ENCODE peak calls at places on chromosome 15, in eight cellular contexts. F is psoas muscle, I is WERI-Rb-1, O is AG04449, D is tibial nerve, W is neural progenitor cell, Q is ovary, U is MM.1S. Z is an unnamed sample.

GRCh38 chr15:45185903-45186770 is 1.6 kb downstream of the SHF start:
- DNase-seq in F (no peak), I (no peak), O (no peak), D (no peak), W (no peak), Q (no peak), U (no peak), Z (no peak)

GRCh38 chr15:66132251-66132816 is 121.2 kb downstream of the MEGF11 start:
- DNase-seq in F (no peak), I (peak), O (no peak), D (no peak), W (no peak), Q (no peak), U (no peak), Z (no peak)

GRCh38 chr15:28989239-28989830 is 103.6 kb downstream of the APBA2 start:
- DNase-seq in F (no peak), I (peak), O (no peak), D (no peak), W (peak), Q (no peak), U (peak), Z (no peak)

GRCh38 chr15:95291878-95292472 is 1038.5 kb upstream of the NR2F2 start:
- DNase-seq in F (no peak), I (peak), O (no peak), D (no peak), W (peak), Q (no peak), U (peak), Z (no peak)

GRCh38 chr15:33454346-33454745 is 143.6 kb downstream of the RYR3 start:
- DNase-seq in F (no peak), I (no peak), O (no peak), D (no peak), W (no peak), Q (no peak), U (no peak), Z (no peak)

GRCh38 chr15:92400573-92400972 is 6.9 kb downstream of the ST8SIA2 start:
- DNase-seq in F (no peak), I (peak), O (no peak), D (no peak), W (peak), Q (no peak), U (no peak), Z (no peak)

GRCh38 chr15:80587816-80588456 is 107.2 kb upstream of the ABHD17C start:
- DNase-seq in F (no peak), I (no peak), O (no peak), D (no peak), W (no peak), Q (no peak), U (no peak), Z (no peak)

GRCh38 chr15:31042731-31043130 is 51.3 kb upstream of the MTMR10 start:
- DNase-seq in F (no peak), I (no peak), O (no peak), D (no peak), W (no peak), Q (no peak), U (no peak), Z (no peak)

GRCh38 chr15:36924076-36924475 is 176.3 kb downstream of the MEIS2 start:
- DNase-seq in F (no peak), I (no peak), O (no peak), D (no peak), W (no peak), Q (peak), U (no peak), Z (no peak)

GRCh38 chr15:38079236-38079635 is 144.8 kb downstream of the TMCO5A start:
- DNase-seq in F (no peak), I (no peak), O (no peak), D (no peak), W (no peak), Q (no peak), U (no peak), Z (no peak)

GRCh38 chr15:58247803-58248503 is 109.8 kb downstream of the AQP9 start:
- DNase-seq in F (peak), I (no peak), O (no peak), D (no peak), W (no peak), Q (no peak), U (no peak), Z (peak)

GRCh38 chr15:53312707-53313106 is 446.8 kb downstream of the WDR72 start:
- DNase-seq in F (no peak), I (no peak), O (no peak), D (no peak), W (no peak), Q (no peak), U (no peak), Z (no peak)

GRCh38 chr15:58966698-58967097 is 20.8 kb upstream of the RNF111 start:
- DNase-seq in F (no peak), I (no peak), O (no peak), D (no peak), W (no peak), Q (no peak), U (no peak), Z (no peak)

GRCh38 chr15:50187997-50188396 is 6.0 kb downstream of the SLC27A2 start:
- DNase-seq in F (no peak), I (no peak), O (no peak), D (no peak), W (peak), Q (no peak), U (no peak), Z (no peak)

GRCh38 chr15:45499426-45499825 is 23.1 kb downstream of the SLC30A4 start:
- DNase-seq in F (no peak), I (no peak), O (peak), D (no peak), W (no peak), Q (no peak), U (no peak), Z (no peak)

GRCh38 chr15:47415539-47415971 is 301.8 kb upstream of the SEMA6D start:
- DNase-seq in F (no peak), I (no peak), O (no peak), D (no peak), W (no peak), Q (no peak), U (no peak), Z (no peak)

GRCh38 chr15:80958818-80959495 is 30.7 kb downstream of the MESD start:
- DNase-seq in F (no peak), I (no peak), O (no peak), D (no peak), W (no peak), Q (no peak), U (no peak), Z (peak)

GRCh38 chr15:79376383-79376782 is 55.8 kb upstream of the MINAR1 start:
- DNase-seq in F (no peak), I (no peak), O (no peak), D (no peak), W (no peak), Q (no peak), U (no peak), Z (no peak)

GRCh38 chr15:92810418-92811138 is 89.5 kb upstream of the CHD2 start:
- DNase-seq in F (peak), I (peak), O (no peak), D (peak), W (peak), Q (peak), U (peak), Z (peak)

GRCh38 chr15:88131937-88132336 is 124.6 kb downstream of the NTRK3 start:
- DNase-seq in F (no peak), I (no peak), O (no peak), D (no peak), W (no peak), Q (no peak), U (no peak), Z (no peak)

GRCh38 chr15:82086243-82086995 is 40.6 kb upstream of the MEX3B start:
- DNase-seq in F (no peak), I (no peak), O (no peak), D (no peak), W (no peak), Q (no peak), U (no peak), Z (no peak)

DNA sequence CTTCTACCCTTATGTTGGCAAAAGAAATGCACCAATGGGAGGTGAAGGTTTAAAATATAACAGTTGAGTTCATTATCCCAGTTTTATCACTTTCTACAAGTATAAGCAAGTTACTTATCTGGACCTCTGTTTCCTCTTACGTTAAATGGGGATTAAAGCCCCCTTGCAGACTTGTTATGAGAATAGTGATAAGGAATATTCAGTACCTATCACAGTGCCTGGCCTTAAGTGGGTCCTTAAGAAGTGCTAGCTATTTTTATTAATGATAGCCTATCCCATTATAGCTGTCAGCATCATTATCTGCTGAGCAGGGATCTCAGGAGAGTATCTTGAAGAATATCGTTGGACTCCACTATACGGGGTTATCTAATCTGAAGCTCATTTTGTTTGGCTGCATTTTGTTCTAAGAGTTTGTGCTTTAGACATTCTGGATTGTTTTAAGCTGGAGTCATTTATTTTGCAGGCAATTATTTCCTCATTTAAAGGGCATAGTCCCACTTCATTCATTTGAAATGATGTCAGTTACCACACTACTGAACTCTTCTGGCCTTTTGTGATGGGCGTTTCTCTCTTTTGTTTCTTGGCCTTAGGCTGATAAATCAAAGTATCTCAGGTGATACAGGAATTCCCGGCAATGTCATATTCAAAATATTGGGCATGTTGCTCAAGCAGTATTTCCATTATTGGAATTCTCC is 28.9 kb downstream of the RAB8B start:
- DNase-seq in F (no peak), I (no peak), O (no peak), D (no peak), W (no peak), Q (no peak), U (no peak), Z (no peak)
- H3K4me3 ChIP-seq in F (no peak), I (no peak), O (no peak), D (no peak), W (no peak), Q (no peak), U (no peak), Z (no peak)

DNA sequence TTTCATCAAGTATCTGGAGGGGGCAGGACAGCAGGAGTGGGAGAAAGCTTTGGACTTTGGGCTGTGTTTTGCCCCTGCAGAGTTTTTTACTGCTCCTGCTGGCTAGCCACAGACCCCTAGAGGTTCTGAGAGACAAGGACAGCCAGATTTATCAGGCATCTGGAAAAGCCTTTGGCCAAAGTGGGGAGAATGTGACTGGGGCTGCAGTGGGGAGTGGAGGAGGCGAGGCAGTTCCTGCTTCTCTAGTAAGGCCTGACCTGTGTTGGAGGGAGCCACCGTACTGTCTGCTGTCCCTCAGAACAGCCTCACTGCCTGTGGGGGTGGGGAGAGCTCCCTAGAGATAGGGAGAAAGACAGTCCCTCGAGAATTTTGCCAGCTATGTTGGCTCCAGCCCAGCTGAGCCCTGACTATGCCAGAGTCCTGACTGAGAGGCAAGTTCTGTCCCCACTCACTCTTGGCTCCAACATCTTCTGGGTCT is 2.2 kb downstream of the ALPK3 start:
- DNase-seq in F (peak), I (no peak), O (no peak), D (no peak), W (peak), Q (peak), U (no peak), Z (peak)
- H3K4me3 ChIP-seq in F (peak), I (no peak), O (no peak), D (no peak), W (no peak), Q (no peak), U (no peak), Z (peak)

GRCh38 chr15:98717942-98718341 is 69.6 kb downstream of the IGF1R start:
- DNase-seq in F (no peak), I (no peak), O (no peak), D (no peak), W (no peak), Q (no peak), U (no peak), Z (no peak)

GRCh38 chr15:98720036-98720435 is 71.7 kb downstream of the IGF1R start:
- DNase-seq in F (no peak), I (no peak), O (no peak), D (no peak), W (no peak), Q (no peak), U (no peak), Z (no peak)

GRCh38 chr15:98720577-98720976 is 72.2 kb downstream of the IGF1R start:
- DNase-seq in F (no peak), I (no peak), O (no peak), D (no peak), W (no peak), Q (no peak), U (no peak), Z (no peak)

GRCh38 chr15:98719169-98719515 is 70.8 kb downstream of the IGF1R start:
- DNase-seq in F (no peak), I (no peak), O (no peak), D (no peak), W (no peak), Q (no peak), U (no peak), Z (no peak)

DNA sequence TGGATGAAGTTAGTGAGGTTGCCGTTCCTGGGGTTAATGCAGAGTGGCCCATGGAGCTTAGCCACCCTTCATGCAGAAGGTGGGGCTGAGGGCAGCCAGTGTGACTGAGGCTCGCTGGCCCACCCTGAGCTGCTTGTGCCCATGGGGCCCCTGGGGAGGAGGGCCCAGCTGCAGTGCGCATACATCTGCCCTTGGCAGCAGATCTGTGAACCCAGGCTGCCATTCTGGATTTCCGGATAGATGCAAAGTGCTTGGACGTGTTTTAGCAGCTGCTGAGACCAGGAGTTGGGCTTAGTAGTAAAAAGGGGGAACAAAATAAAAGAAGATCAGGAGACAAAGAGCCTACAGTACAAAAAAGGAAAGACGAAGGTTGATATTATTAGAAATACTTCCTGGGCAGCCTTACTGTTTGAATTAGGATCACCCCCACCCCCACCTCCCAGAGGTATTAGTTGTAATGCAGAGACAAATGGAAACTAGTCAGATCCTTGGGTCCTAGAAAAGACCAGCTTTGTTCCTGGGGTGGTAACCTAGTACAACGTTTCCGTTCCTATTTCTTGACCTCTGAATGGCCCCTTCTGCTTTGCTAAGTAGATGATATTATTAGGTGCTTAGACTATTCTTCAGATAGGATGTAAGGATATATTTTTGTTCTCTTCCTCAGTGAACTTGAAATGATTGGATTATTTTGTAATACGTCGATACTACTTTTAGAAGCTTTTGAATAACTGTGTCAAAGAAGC is 70.3 kb downstream of the IGF1R start:
- DNase-seq in F (no peak), I (no peak), O (no peak), D (no peak), W (no peak), Q (no peak), U (no peak), Z (no peak)
- H3K4me3 ChIP-seq in F (no peak), I (no peak), O (no peak), D (no peak), W (no peak), Q (no peak), U (no peak), Z (no peak)

DNA sequence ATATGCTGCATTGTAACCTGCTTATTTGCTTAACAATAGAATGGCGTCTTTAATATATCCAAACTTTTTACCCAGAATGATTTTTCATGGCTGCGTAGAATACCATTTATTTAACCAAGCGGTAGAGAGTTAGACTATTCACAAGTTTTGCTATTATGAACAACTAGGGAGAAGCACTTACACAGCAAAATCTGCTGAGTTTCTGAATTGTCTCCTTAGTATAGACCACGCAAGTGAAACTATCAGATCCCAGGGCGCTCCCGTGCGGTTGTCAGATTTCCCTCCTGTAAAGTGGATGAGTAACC is 12.6 kb upstream of the ADPGK start:
- DNase-seq in F (no peak), I (no peak), O (no peak), D (no peak), W (no peak), Q (no peak), U (peak), Z (no peak)
- H3K4me3 ChIP-seq in F (peak), I (no peak), O (no peak), D (no peak), W (peak), Q (peak), U (peak), Z (peak)

GRCh38 chr15:75663931-75664421 is 16.3 kb downstream of the SNX33 start:
- DNase-seq in F (no peak), I (no peak), O (no peak), D (no peak), W (no peak), Q (no peak), U (no peak), Z (no peak)

GRCh38 chr15:75661041-75661778 is 13.5 kb downstream of the SNX33 start:
- DNase-seq in F (peak), I (no peak), O (peak), D (peak), W (peak), Q (peak), U (no peak), Z (peak)

GRCh38 chr15:75662823-75663519 is 15.3 kb downstream of the SNX33 start:
- DNase-seq in F (no peak), I (no peak), O (no peak), D (no peak), W (no peak), Q (no peak), U (no peak), Z (no peak)

GRCh38 chr15:75659928-75660645 is 12.4 kb downstream of the SNX33 start:
- DNase-seq in F (peak), I (peak), O (no peak), D (no peak), W (no peak), Q (no peak), U (no peak), Z (no peak)

DNA sequence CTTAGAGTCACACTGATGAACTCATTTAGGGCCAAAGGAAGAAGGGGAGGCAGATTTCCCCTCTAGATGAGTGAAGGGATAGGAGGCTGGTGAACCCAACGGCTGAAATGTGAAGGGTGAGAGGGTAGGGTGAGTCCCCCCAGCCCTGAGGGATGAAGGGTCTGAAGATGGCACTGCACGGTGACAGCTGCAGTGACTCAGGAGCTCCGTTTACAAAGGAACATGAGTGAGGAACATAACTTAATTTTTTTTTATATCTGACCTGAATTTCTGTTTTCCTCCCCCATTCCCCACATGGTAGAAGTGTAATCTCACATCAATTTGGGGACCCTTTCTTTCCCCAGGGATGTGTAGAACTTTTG is 14.0 kb downstream of the SNX33 start:
- DNase-seq in F (no peak), I (no peak), O (no peak), D (no peak), W (no peak), Q (no peak), U (no peak), Z (no peak)
- H3K4me3 ChIP-seq in F (no peak), I (no peak), O (peak), D (no peak), W (no peak), Q (no peak), U (no peak), Z (peak)

GRCh38 chr15:43751885-43752284 is 5.6 kb downstream of the PDIA3 start:
- DNase-seq in F (no peak), I (no peak), O (no peak), D (no peak), W (no peak), Q (no peak), U (no peak), Z (no peak)

GRCh38 chr15:43749690-43750345 is 3.6 kb downstream of the PDIA3 start:
- DNase-seq in F (no peak), I (no peak), O (no peak), D (no peak), W (no peak), Q (no peak), U (peak), Z (no peak)

GRCh38 chr15:43748376-43748775 is 2.1 kb downstream of the PDIA3 start:
- DNase-seq in F (no peak), I (no peak), O (no peak), D (no peak), W (no peak), Q (no peak), U (no peak), Z (no peak)
- H3K4me3 ChIP-seq in F (peak), I (no peak), O (peak), D (no peak), W (peak), Q (peak), U (no peak), Z (peak)

GRCh38 chr15:40104296-40104864 is 4.3 kb downstream of the BMF start:
- DNase-seq in F (no peak), I (no peak), O (no peak), D (no peak), W (no peak), Q (no peak), U (no peak), Z (no peak)
- H3K4me3 ChIP-seq in F (peak), I (no peak), O (no peak), D (no peak), W (no peak), Q (no peak), U (peak), Z (no peak)

DNA sequence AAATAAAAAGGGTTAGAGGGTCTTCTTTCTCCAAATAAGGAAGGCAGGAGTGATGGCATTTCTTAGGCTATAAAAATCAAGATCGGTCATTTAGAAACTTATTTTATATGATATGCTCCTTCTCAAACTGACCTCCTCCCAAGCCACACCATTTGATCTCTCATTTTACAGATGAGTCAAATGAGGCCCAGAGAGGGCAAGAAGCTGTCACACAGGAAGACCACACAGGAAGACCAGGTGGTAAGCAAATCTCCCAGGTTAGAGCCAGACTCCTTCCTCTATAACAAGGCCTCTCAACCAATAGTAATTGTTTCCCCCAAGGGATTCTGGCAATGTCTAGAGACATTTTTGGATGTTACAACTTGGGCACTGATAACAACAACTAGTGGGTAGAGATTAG is 13.8 kb downstream of the TLE3 start:
- DNase-seq in F (no peak), I (no peak), O (no peak), D (no peak), W (no peak), Q (no peak), U (peak), Z (no peak)
- H3K4me3 ChIP-seq in F (no peak), I (no peak), O (no peak), D (no peak), W (peak), Q (no peak), U (no peak), Z (no peak)

GRCh38 chr15:101088788-101089578 is 162.9 kb downstream of the CHSY1 start:
- DNase-seq in F (peak), I (peak), O (no peak), D (peak), W (peak), Q (peak), U (peak), Z (peak)
- H3K4me3 ChIP-seq in F (peak), I (peak), O (peak), D (no peak), W (no peak), Q (peak), U (peak), Z (no peak)